ENCODE peak calls at places on chromosomes 6 and 20, in four cellular contexts. J is T-helper 2 cell, Z is GM20000, C is foreskin fibroblast. H is an unnamed sample.
A peak's percentile ranks its signal among the peaks of the same experiment; 100 is the strongest.

GRCh38 chr6:41789937-41790502 is 2.5 kb downstream of the TOMM6 start:
- DNase-seq in C (no peak), Z (no peak), J (no peak), H (no peak)

GRCh38 chr20:49272654-49273053 is 5.2 kb downstream of the ZNFX1 start:
- DNase-seq in J (no peak), Z (peak; percentile 39), C (no peak), H (no peak)

GRCh38 chr20:8394308-8394945 is 262.4 kb downstream of the PLCB1 start:
- DNase-seq in Z (peak; percentile 7), J (no peak), C (peak; percentile 82), H (no peak)

GRCh38 chr6:112360498-112360897 is 13.4 kb downstream of the RFPL4B start:
- DNase-seq in C (peak; percentile 64), J (no peak), Z (no peak), H (no peak)

GRCh38 chr6:38364127-38364526 is 275.6 kb downstream of the BTBD9 start:
- DNase-seq in Z (no peak), C (peak; percentile 40), J (no peak), H (no peak)

GRCh38 chr20:57652865-57653545 is 32.8 kb upstream of the ZBP1 start:
- DNase-seq in Z (no peak), J (no peak), C (no peak), H (no peak)

GRCh38 chr6:79048611-79049010 is 29.4 kb downstream of the PHIP start:
- DNase-seq in J (peak; percentile 1), C (peak; percentile 40), Z (no peak), H (peak; percentile 57)

GRCh38 chr6:149847943-149848267 is 16.3 kb downstream of the LRP11 start:
- DNase-seq in C (no peak), J (no peak), Z (no peak), H (peak; percentile 52)

GRCh38 chr20:9179193-9179802 is 110.4 kb downstream of the PLCB4 start:
- DNase-seq in J (no peak), Z (no peak), C (peak; percentile 52), H (peak; percentile 33)

GRCh38 chr6:44052419-44053011 is 74.7 kb downstream of the MRPL14 start:
- DNase-seq in Z (no peak), J (no peak), C (peak; percentile 90), H (peak; percentile 78)

H was measured in H4.